ENCODE peak calls at places on chromosomes 5 and 9, in seven cellular contexts. F, Q, U, E, C, R and A are unnamed samples.

GRCh38 chr5:120304653-120305052 is 159.4 kb upstream of the PRR16 start:
- DNase-seq in F (no peak), Q (no peak), U (no peak), E (peak; percentile 38), C (no peak), R (no peak), A (no peak)

GRCh38 chr5:29238115-29238514 is 1955.4 kb upstream of the CDH6 start:
- DNase-seq in F (no peak), Q (no peak), U (no peak), E (no peak), C (no peak), R (no peak), A (no peak)

GRCh38 chr5:6252581-6252980 is 125.8 kb downstream of the MED10 start:
- DNase-seq in F (no peak), Q (no peak), U (no peak), E (no peak), C (no peak), R (no peak), A (no peak)

GRCh38 chr9:123724211-123724831 is 205.6 kb downstream of the DENND1A start:
- DNase-seq in F (no peak), Q (no peak), U (no peak), E (no peak), C (peak; percentile 7), R (no peak), A (no peak)

GRCh38 chr5:158852622-158853021 is 247.1 kb downstream of the EBF1 start:
- DNase-seq in F (no peak), Q (no peak), U (no peak), E (no peak), C (no peak), R (no peak), A (no peak)

GRCh38 chr5:131610198-131611063 is 24.6 kb downstream of the RAPGEF6 start:
- DNase-seq in F (no peak), Q (no peak), U (no peak), E (peak; percentile 80), C (no peak), R (no peak), A (no peak)

GRCh38 chr9:34987160-34988040 is 2.1 kb upstream of the DNAJB5 start:
- DNase-seq in F (no peak), Q (no peak), U (no peak), E (no peak), C (no peak), R (no peak), A (no peak)

GRCh38 chr9:133443982-133444381 is 15.8 kb upstream of the CACFD1 start:
- DNase-seq in F (no peak), Q (no peak), U (no peak), E (no peak), C (no peak), R (no peak), A (no peak)

GRCh38 chr9:10331157-10331556 is 281.6 kb downstream of the PTPRD start:
- DNase-seq in F (no peak), Q (no peak), U (no peak), E (no peak), C (no peak), R (no peak), A (no peak)

GRCh38 chr5:145520335-145520734 is 314.8 kb downstream of the PRELID2 start:
- DNase-seq in F (no peak), Q (no peak), U (no peak), E (no peak), C (no peak), R (no peak), A (no peak)

GRCh38 chr5:141760193-141760592 is 78.2 kb upstream of the ARAP3 start:
- DNase-seq in F (no peak), Q (no peak), U (peak; percentile 20), E (no peak), C (no peak), R (no peak), A (no peak)

GRCh38 chr5:16593013-16593412 is 23.8 kb downstream of the RETREG1 start:
- DNase-seq in F (no peak), Q (no peak), U (no peak), E (peak; percentile 73), C (no peak), R (no peak), A (no peak)

GRCh38 chr5:15594922-15595568 is 95.1 kb downstream of the FBXL7 start:
- DNase-seq in F (no peak), Q (no peak), U (no peak), E (no peak), C (no peak), R (no peak), A (no peak)

GRCh38 chr5:154523104-154523503 is 45.1 kb upstream of the HAND1 start:
- DNase-seq in F (no peak), Q (no peak), U (no peak), E (no peak), C (no peak), R (no peak), A (no peak)

GRCh38 chr9:84139296-84140100 is 158.9 kb downstream of the RMI1 start:
- DNase-seq in F (no peak), Q (no peak), U (no peak), E (no peak), C (peak; percentile 65), R (peak; percentile 58), A (peak; percentile 81)